ENCODE peak calls at places on chromosomes 1 and 21, in seven cellular contexts. One of them, this sample, is unnamed.
A peak's percentile ranks its signal among the peaks of the same experiment; 100 is the strongest.

GRCh38 chr1:87044840-87045239 is 130.4 kb downstream of the HS2ST1 start:
- DNase-seq in ovary: no peak
- DNase-seq in prostate gland: no peak
- DNase-seq in lower lobe of right lung: no peak
- DNase-seq in HCT116: no peak
- DNase-seq in cardiac muscle cell: no peak
- DNase-seq in adrenal gland: no peak
- DNase-seq in this sample: no peak

GRCh38 chr1:182143825-182144661 is 82.5 kb upstream of the ZNF648 start:
- DNase-seq in lower lobe of right lung: peak; percentile 81
- DNase-seq in cardiac muscle cell: peak; percentile 93
- DNase-seq in adrenal gland: peak; percentile 82
- DNase-seq in ovary: peak; percentile 85
- DNase-seq in HCT116: no peak
- DNase-seq in prostate gland: peak; percentile 76
- DNase-seq in this sample: no peak

GRCh38 chr1:147717051-147717705 is 43.2 kb downstream of the GJA5 start:
- DNase-seq in cardiac muscle cell: no peak
- DNase-seq in adrenal gland: no peak
- DNase-seq in prostate gland: peak; percentile 57
- DNase-seq in HCT116: peak; percentile 78
- DNase-seq in lower lobe of right lung: no peak
- DNase-seq in ovary: no peak
- DNase-seq in this sample: no peak

GRCh38 chr1:22018583-22019559 is 17.4 kb downstream of the CELA3A start:
- DNase-seq in prostate gland: no peak
- DNase-seq in adrenal gland: peak; percentile 56
- DNase-seq in lower lobe of right lung: peak; percentile 64
- DNase-seq in cardiac muscle cell: peak; percentile 88
- DNase-seq in HCT116: no peak
- DNase-seq in ovary: no peak
- DNase-seq in this sample: no peak

GRCh38 chr1:22320703-22321344 is 130.8 kb upstream of the ZBTB40 start:
- DNase-seq in ovary: no peak
- DNase-seq in adrenal gland: no peak
- DNase-seq in prostate gland: no peak
- DNase-seq in cardiac muscle cell: no peak
- DNase-seq in lower lobe of right lung: no peak
- DNase-seq in HCT116: no peak
- DNase-seq in this sample: no peak

GRCh38 chr1:234731371-234732085 is 121.5 kb upstream of the IRF2BP2 start:
- DNase-seq in cardiac muscle cell: no peak
- DNase-seq in adrenal gland: no peak
- DNase-seq in prostate gland: no peak
- DNase-seq in ovary: peak; percentile 19
- DNase-seq in HCT116: peak; percentile 21
- DNase-seq in lower lobe of right lung: no peak
- DNase-seq in this sample: peak; percentile 44

GRCh38 chr1:18886003-18886335 is 16.4 kb downstream of the ALDH4A1 start:
- DNase-seq in lower lobe of right lung: no peak
- DNase-seq in HCT116: no peak
- DNase-seq in prostate gland: no peak
- DNase-seq in ovary: no peak
- DNase-seq in adrenal gland: peak; percentile 52
- DNase-seq in cardiac muscle cell: peak; percentile 17
- DNase-seq in this sample: no peak

GRCh38 chr21:41640756-41641509 is 125.9 kb downstream of the RIPK4 start:
- DNase-seq in lower lobe of right lung: no peak
- DNase-seq in cardiac muscle cell: peak; percentile 43
- DNase-seq in ovary: no peak
- DNase-seq in HCT116: no peak
- DNase-seq in adrenal gland: no peak
- DNase-seq in prostate gland: no peak
- DNase-seq in this sample: no peak

GRCh38 chr21:38221594-38221993 is 35.2 kb upstream of the KCNJ15 start:
- DNase-seq in prostate gland: no peak
- DNase-seq in ovary: no peak
- DNase-seq in adrenal gland: no peak
- DNase-seq in lower lobe of right lung: no peak
- DNase-seq in cardiac muscle cell: peak; percentile 37
- DNase-seq in HCT116: no peak
- DNase-seq in this sample: no peak

GRCh38 chr1:235266325-235266724 is 61.7 kb downstream of the ARID4B start:
- DNase-seq in adrenal gland: no peak
- DNase-seq in HCT116: no peak
- DNase-seq in cardiac muscle cell: peak; percentile 15
- DNase-seq in prostate gland: no peak
- DNase-seq in lower lobe of right lung: no peak
- DNase-seq in ovary: no peak
- DNase-seq in this sample: no peak

GRCh38 chr1:112849425-112849966 is 106.5 kb downstream of the SLC16A1 start:
- DNase-seq in adrenal gland: no peak
- DNase-seq in HCT116: no peak
- DNase-seq in ovary: no peak
- DNase-seq in lower lobe of right lung: no peak
- DNase-seq in cardiac muscle cell: peak; percentile 66
- DNase-seq in prostate gland: no peak
- DNase-seq in this sample: no peak

GRCh38 chr1:67557731-67558448 is 127.1 kb upstream of the GADD45A start:
- DNase-seq in HCT116: no peak
- DNase-seq in prostate gland: no peak
- DNase-seq in lower lobe of right lung: no peak
- DNase-seq in cardiac muscle cell: no peak
- DNase-seq in adrenal gland: no peak
- DNase-seq in ovary: no peak
- DNase-seq in this sample: no peak

GRCh38 chr21:44854664-44855446 is 18.6 kb downstream of the PTTG1IP start:
- DNase-seq in prostate gland: no peak
- DNase-seq in lower lobe of right lung: no peak
- DNase-seq in cardiac muscle cell: no peak
- DNase-seq in HCT116: no peak
- DNase-seq in ovary: no peak
- DNase-seq in adrenal gland: no peak
- DNase-seq in this sample: no peak

GRCh38 chr1:203305809-203306088 is 430 bp downstream of the BTG2 start:
- DNase-seq in prostate gland: no peak
- DNase-seq in HCT116: no peak
- DNase-seq in cardiac muscle cell: no peak
- DNase-seq in lower lobe of right lung: no peak
- DNase-seq in ovary: no peak
- DNase-seq in adrenal gland: no peak
- DNase-seq in this sample: no peak

GRCh38 chr21:45004481-45005263 is 64.8 kb downstream of the SLX9 start:
- DNase-seq in cardiac muscle cell: no peak
- DNase-seq in HCT116: no peak
- DNase-seq in lower lobe of right lung: peak; percentile 36
- DNase-seq in prostate gland: no peak
- DNase-seq in ovary: peak; percentile 7
- DNase-seq in adrenal gland: peak; percentile 9
- DNase-seq in this sample: no peak

GRCh38 chr1:87790756-87791155 is 462.1 kb downstream of the LMO4 start:
- DNase-seq in HCT116: no peak
- DNase-seq in prostate gland: no peak
- DNase-seq in ovary: no peak
- DNase-seq in lower lobe of right lung: no peak
- DNase-seq in cardiac muscle cell: no peak
- DNase-seq in adrenal gland: no peak
- DNase-seq in this sample: no peak

DNA sequence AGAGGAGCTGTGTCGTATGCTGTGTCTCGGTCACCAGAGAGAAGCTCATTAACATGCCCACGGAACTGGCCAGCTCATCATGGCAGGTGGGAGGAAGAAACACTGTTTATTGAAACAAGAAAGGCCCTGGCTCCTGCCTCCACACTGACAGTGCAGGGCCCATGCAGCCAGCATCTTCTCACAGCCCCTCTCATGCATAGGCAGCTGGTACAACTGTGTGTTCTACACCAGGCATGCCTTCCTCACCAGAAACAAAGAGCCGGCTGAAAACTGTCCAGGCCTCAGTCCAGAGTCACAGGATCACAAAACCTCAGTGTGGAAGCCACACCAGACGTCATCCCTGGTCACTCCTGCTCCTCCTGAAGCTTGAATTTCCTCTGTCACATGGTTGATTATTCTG is 106.0 kb downstream of the UBE2U start:
- DNase-seq in ovary: no peak
- DNase-seq in cardiac muscle cell: no peak
- DNase-seq in HCT116: no peak
- DNase-seq in adrenal gland: no peak
- DNase-seq in prostate gland: no peak
- DNase-seq in lower lobe of right lung: no peak
- DNase-seq in this sample: no peak
- H3K4me3 ChIP-seq in ovary: no peak overlapping the region
- H3K4me3 ChIP-seq in cardiac muscle cell: no peak overlapping the region
- H3K4me3 ChIP-seq in HCT116: no peak overlapping the region
- H3K4me3 ChIP-seq in adrenal gland: no peak overlapping the region
- H3K4me3 ChIP-seq in prostate gland: no peak overlapping the region
- H3K4me3 ChIP-seq in lower lobe of right lung: no peak overlapping the region
- H3K4me3 ChIP-seq in this sample: no peak overlapping the region

GRCh38 chr1:42983675-42984074 is 25.0 kb upstream of the SLC2A1 start:
- DNase-seq in cardiac muscle cell: no peak
- DNase-seq in HCT116: no peak
- DNase-seq in prostate gland: no peak
- DNase-seq in ovary: no peak
- DNase-seq in adrenal gland: no peak
- DNase-seq in lower lobe of right lung: no peak
- DNase-seq in this sample: no peak

GRCh38 chr1:42981406-42981805 is 22.7 kb upstream of the SLC2A1 start:
- DNase-seq in HCT116: no peak
- DNase-seq in ovary: no peak
- DNase-seq in adrenal gland: no peak
- DNase-seq in cardiac muscle cell: no peak
- DNase-seq in prostate gland: no peak
- DNase-seq in lower lobe of right lung: no peak
- DNase-seq in this sample: no peak

GRCh38 chr1:42983253-42983652 is 24.6 kb upstream of the SLC2A1 start:
- DNase-seq in lower lobe of right lung: no peak
- DNase-seq in prostate gland: no peak
- DNase-seq in cardiac muscle cell: no peak
- DNase-seq in ovary: no peak
- DNase-seq in HCT116: no peak
- DNase-seq in adrenal gland: no peak
- DNase-seq in this sample: no peak

GRCh38 chr1:42981871-42982270 is 23.2 kb upstream of the SLC2A1 start:
- DNase-seq in cardiac muscle cell: no peak
- DNase-seq in prostate gland: no peak
- DNase-seq in adrenal gland: no peak
- DNase-seq in HCT116: no peak
- DNase-seq in ovary: no peak
- DNase-seq in lower lobe of right lung: no peak
- DNase-seq in this sample: no peak

GRCh38 chr1:42982641-42983040 is 24.0 kb upstream of the SLC2A1 start:
- DNase-seq in HCT116: no peak
- DNase-seq in lower lobe of right lung: no peak
- DNase-seq in ovary: no peak
- DNase-seq in prostate gland: no peak
- DNase-seq in adrenal gland: no peak
- DNase-seq in cardiac muscle cell: no peak
- DNase-seq in this sample: no peak
- TF ChIP-seq CTCF in HCT116: no peak
- TF ChIP-seq CTCF in lower lobe of right lung: no peak
- TF ChIP-seq CTCF in ovary: no peak
- TF ChIP-seq CTCF in prostate gland: no peak
- TF ChIP-seq CTCF in adrenal gland: no peak
- TF ChIP-seq CTCF in cardiac muscle cell: no peak
- TF ChIP-seq CTCF in this sample: no peak

DNA sequence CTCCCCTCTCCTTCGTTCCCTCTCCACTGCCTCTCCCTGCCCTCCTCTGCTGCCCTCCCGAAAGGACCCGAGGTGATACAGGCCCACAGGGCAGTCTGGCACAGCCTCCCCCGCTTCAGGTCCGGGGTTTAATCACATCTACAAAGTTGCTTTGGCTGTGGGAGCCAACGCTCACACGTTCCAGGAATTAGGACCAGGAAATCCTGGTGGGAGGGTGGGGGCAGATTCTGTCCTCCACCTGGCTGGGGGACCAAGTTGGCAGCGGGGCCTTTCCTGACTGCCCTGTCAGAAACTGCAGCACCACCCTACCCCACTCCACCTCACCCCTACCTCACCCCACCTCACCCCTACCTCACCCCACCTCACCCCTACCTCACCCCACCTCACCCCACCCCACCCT is 95.1 kb downstream of the WDR4 start:
- DNase-seq in lower lobe of right lung: no peak
- DNase-seq in cardiac muscle cell: no peak
- DNase-seq in adrenal gland: no peak
- DNase-seq in prostate gland: no peak
- DNase-seq in HCT116: no peak
- DNase-seq in ovary: no peak
- DNase-seq in this sample: no peak
- H3K27me3 ChIP-seq in lower lobe of right lung: no peaks in the 10 kb centered on the region
- H3K27me3 ChIP-seq in cardiac muscle cell: peaks cover 22% of the 10 kb centered on the region
- H3K27me3 ChIP-seq in adrenal gland: no peaks in the 10 kb centered on the region
- H3K27me3 ChIP-seq in prostate gland: no peaks in the 10 kb centered on the region
- H3K27me3 ChIP-seq in HCT116: peaks cover 5% of the 10 kb centered on the region
- H3K27me3 ChIP-seq in ovary: no peaks in the 10 kb centered on the region
- H3K27me3 ChIP-seq in this sample: peaks cover 32% of the 10 kb centered on the region

GRCh38 chr1:2288308-2288707 is 60.2 kb downstream of the SKI start:
- DNase-seq in lower lobe of right lung: no peak
- DNase-seq in prostate gland: no peak
- DNase-seq in cardiac muscle cell: no peak
- DNase-seq in adrenal gland: no peak
- DNase-seq in ovary: no peak
- DNase-seq in HCT116: no peak
- DNase-seq in this sample: no peak

GRCh38 chr1:2289607-2290006 is 61.5 kb downstream of the SKI start:
- DNase-seq in ovary: no peak
- DNase-seq in lower lobe of right lung: no peak
- DNase-seq in prostate gland: no peak
- DNase-seq in cardiac muscle cell: peak; percentile 56
- DNase-seq in adrenal gland: no peak
- DNase-seq in HCT116: no peak
- DNase-seq in this sample: no peak

GRCh38 chr1:2290595-2291510 is 62.7 kb downstream of the SKI start:
- DNase-seq in HCT116: no peak
- DNase-seq in cardiac muscle cell: peak; percentile 98
- DNase-seq in prostate gland: peak; percentile 77
- DNase-seq in ovary: peak; percentile 74
- DNase-seq in adrenal gland: peak; percentile 75
- DNase-seq in lower lobe of right lung: peak; percentile 89
- DNase-seq in this sample: peak; percentile 92

GRCh38 chr1:2288816-2289536 is 60.9 kb downstream of the SKI start:
- DNase-seq in ovary: no peak
- DNase-seq in HCT116: no peak
- DNase-seq in adrenal gland: no peak
- DNase-seq in prostate gland: no peak
- DNase-seq in lower lobe of right lung: no peak
- DNase-seq in cardiac muscle cell: no peak
- DNase-seq in this sample: no peak

GRCh38 chr1:2290171-2290578 is 62.1 kb downstream of the SKI start:
- DNase-seq in HCT116: no peak
- DNase-seq in cardiac muscle cell: no peak
- DNase-seq in ovary: no peak
- DNase-seq in lower lobe of right lung: no peak
- DNase-seq in adrenal gland: no peak
- DNase-seq in prostate gland: no peak
- DNase-seq in this sample: no peak
- H3K4me3 ChIP-seq in HCT116: no peak overlapping the region
- H3K4me3 ChIP-seq in cardiac muscle cell: no peak overlapping the region
- H3K4me3 ChIP-seq in ovary: peak overlapping the region; percentile 23
- H3K4me3 ChIP-seq in lower lobe of right lung: peak overlapping the region; percentile 45
- H3K4me3 ChIP-seq in adrenal gland: no peak overlapping the region
- H3K4me3 ChIP-seq in prostate gland: no peak overlapping the region
- H3K4me3 ChIP-seq in this sample: peak overlapping the region; percentile 22

This sample was measured in AG04450.